ENCODE peak calls at places on chromosomes 6 and 20, in ten cellular contexts. One of them, this sample, is unnamed.

GRCh38 chr6:159788276-159788675 is 1.1 kb downstream of the TCP1 start:
- DNase-seq in psoas muscle: no peak
- DNase-seq in fibroblast of pulmonary artery: no peak
- DNase-seq in PC-9: no peak
- DNase-seq in HepG2: no peak
- DNase-seq in AG04450: no peak
- DNase-seq in A673: no peak
- DNase-seq in breast epithelium: no peak
- DNase-seq in H1: no peak
- DNase-seq in GM06990: no peak
- DNase-seq in this sample: no peak

GRCh38 chr6:53440331-53440730 is 91.6 kb upstream of the ELOVL5 start:
- DNase-seq in fibroblast of pulmonary artery: peak
- DNase-seq in AG04450: no peak
- DNase-seq in H1: no peak
- DNase-seq in GM06990: no peak
- DNase-seq in A673: no peak
- DNase-seq in psoas muscle: no peak
- DNase-seq in HepG2: no peak
- DNase-seq in breast epithelium: no peak
- DNase-seq in PC-9: no peak
- DNase-seq in this sample: no peak

GRCh38 chr6:132812756-132813172 is 1.6 kb upstream of the RPS12 start:
- DNase-seq in AG04450: no peak
- DNase-seq in fibroblast of pulmonary artery: no peak
- DNase-seq in psoas muscle: no peak
- DNase-seq in GM06990: no peak
- DNase-seq in HepG2: peak
- DNase-seq in PC-9: peak
- DNase-seq in breast epithelium: no peak
- DNase-seq in A673: no peak
- DNase-seq in H1: no peak
- DNase-seq in this sample: no peak

GRCh38 chr6:104956663-104957294 is at the start of gene LIN28B:
- DNase-seq in A673: peak
- DNase-seq in breast epithelium: no peak
- DNase-seq in AG04450: no peak
- DNase-seq in fibroblast of pulmonary artery: no peak
- DNase-seq in HepG2: peak
- DNase-seq in psoas muscle: no peak
- DNase-seq in H1: no peak
- DNase-seq in PC-9: no peak
- DNase-seq in GM06990: no peak
- DNase-seq in this sample: no peak

GRCh38 chr6:159451051-159451450 is 242.0 kb downstream of the SOD2 start:
- DNase-seq in psoas muscle: no peak
- DNase-seq in HepG2: no peak
- DNase-seq in A673: no peak
- DNase-seq in GM06990: no peak
- DNase-seq in breast epithelium: no peak
- DNase-seq in AG04450: peak
- DNase-seq in PC-9: no peak
- DNase-seq in H1: no peak
- DNase-seq in fibroblast of pulmonary artery: peak
- DNase-seq in this sample: peak

GRCh38 chr6:123316733-123317323 is 319.9 kb downstream of the TRDN start:
- DNase-seq in fibroblast of pulmonary artery: peak
- DNase-seq in AG04450: no peak
- DNase-seq in HepG2: peak
- DNase-seq in GM06990: peak
- DNase-seq in breast epithelium: no peak
- DNase-seq in A673: peak
- DNase-seq in PC-9: no peak
- DNase-seq in psoas muscle: no peak
- DNase-seq in H1: no peak
- DNase-seq in this sample: no peak

GRCh38 chr6:10425177-10425972 is 10.5 kb upstream of the TFAP2A start:
- DNase-seq in A673: no peak
- DNase-seq in breast epithelium: no peak
- DNase-seq in H1: no peak
- DNase-seq in GM06990: no peak
- DNase-seq in PC-9: no peak
- DNase-seq in HepG2: no peak
- DNase-seq in psoas muscle: no peak
- DNase-seq in fibroblast of pulmonary artery: no peak
- DNase-seq in AG04450: no peak
- DNase-seq in this sample: no peak

GRCh38 chr20:48776306-48776705 is 51.5 kb downstream of the PREX1 start:
- DNase-seq in GM06990: no peak
- DNase-seq in fibroblast of pulmonary artery: peak
- DNase-seq in A673: peak
- DNase-seq in psoas muscle: no peak
- DNase-seq in AG04450: no peak
- DNase-seq in H1: no peak
- DNase-seq in HepG2: no peak
- DNase-seq in breast epithelium: no peak
- DNase-seq in PC-9: no peak
- DNase-seq in this sample: peak

GRCh38 chr20:4916991-4917881 is 84.1 kb downstream of the SLC23A2 start:
- DNase-seq in fibroblast of pulmonary artery: peak
- DNase-seq in HepG2: no peak
- DNase-seq in psoas muscle: no peak
- DNase-seq in GM06990: no peak
- DNase-seq in H1: no peak
- DNase-seq in AG04450: no peak
- DNase-seq in A673: no peak
- DNase-seq in breast epithelium: no peak
- DNase-seq in PC-9: peak
- DNase-seq in this sample: no peak

GRCh38 chr20:25310268-25310920 is 62.5 kb downstream of the PYGB start:
- DNase-seq in H1: no peak
- DNase-seq in psoas muscle: no peak
- DNase-seq in PC-9: peak
- DNase-seq in breast epithelium: no peak
- DNase-seq in fibroblast of pulmonary artery: peak
- DNase-seq in A673: peak
- DNase-seq in HepG2: peak
- DNase-seq in GM06990: no peak
- DNase-seq in AG04450: peak
- DNase-seq in this sample: peak

GRCh38 chr6:133001040-133001570 is 186.7 kb downstream of the RPS12 start:
- DNase-seq in AG04450: no peak
- DNase-seq in H1: no peak
- DNase-seq in fibroblast of pulmonary artery: no peak
- DNase-seq in A673: no peak
- DNase-seq in HepG2: no peak
- DNase-seq in breast epithelium: no peak
- DNase-seq in PC-9: no peak
- DNase-seq in GM06990: no peak
- DNase-seq in psoas muscle: no peak
- DNase-seq in this sample: no peak

GRCh38 chr6:21802611-21802899 is 209.0 kb downstream of the SOX4 start:
- DNase-seq in breast epithelium: no peak
- DNase-seq in psoas muscle: no peak
- DNase-seq in fibroblast of pulmonary artery: no peak
- DNase-seq in A673: peak
- DNase-seq in H1: no peak
- DNase-seq in HepG2: no peak
- DNase-seq in GM06990: no peak
- DNase-seq in AG04450: no peak
- DNase-seq in PC-9: no peak
- DNase-seq in this sample: no peak

GRCh38 chr6:32829495-32829894 is 9.0 kb downstream of the TAP2 start:
- DNase-seq in H1: no peak
- DNase-seq in HepG2: no peak
- DNase-seq in AG04450: no peak
- DNase-seq in PC-9: no peak
- DNase-seq in psoas muscle: no peak
- DNase-seq in GM06990: no peak
- DNase-seq in breast epithelium: no peak
- DNase-seq in A673: no peak
- DNase-seq in fibroblast of pulmonary artery: no peak
- DNase-seq in this sample: no peak

GRCh38 chr6:32826996-32827395 is 10.2 kb upstream of the HLA-DOB start:
- DNase-seq in breast epithelium: no peak
- DNase-seq in A673: no peak
- DNase-seq in AG04450: no peak
- DNase-seq in H1: no peak
- DNase-seq in psoas muscle: no peak
- DNase-seq in GM06990: no peak
- DNase-seq in fibroblast of pulmonary artery: no peak
- DNase-seq in HepG2: no peak
- DNase-seq in PC-9: no peak
- DNase-seq in this sample: no peak

GRCh38 chr6:32830936-32831335 is 7.6 kb downstream of the TAP2 start:
- DNase-seq in A673: no peak
- DNase-seq in PC-9: no peak
- DNase-seq in AG04450: no peak
- DNase-seq in fibroblast of pulmonary artery: no peak
- DNase-seq in H1: no peak
- DNase-seq in breast epithelium: no peak
- DNase-seq in psoas muscle: no peak
- DNase-seq in HepG2: no peak
- DNase-seq in GM06990: no peak
- DNase-seq in this sample: no peak

GRCh38 chr6:32830017-32830416 is 8.5 kb downstream of the TAP2 start:
- DNase-seq in PC-9: no peak
- DNase-seq in GM06990: no peak
- DNase-seq in breast epithelium: no peak
- DNase-seq in fibroblast of pulmonary artery: no peak
- DNase-seq in HepG2: no peak
- DNase-seq in A673: no peak
- DNase-seq in AG04450: no peak
- DNase-seq in psoas muscle: no peak
- DNase-seq in H1: no peak
- DNase-seq in this sample: no peak

DNA sequence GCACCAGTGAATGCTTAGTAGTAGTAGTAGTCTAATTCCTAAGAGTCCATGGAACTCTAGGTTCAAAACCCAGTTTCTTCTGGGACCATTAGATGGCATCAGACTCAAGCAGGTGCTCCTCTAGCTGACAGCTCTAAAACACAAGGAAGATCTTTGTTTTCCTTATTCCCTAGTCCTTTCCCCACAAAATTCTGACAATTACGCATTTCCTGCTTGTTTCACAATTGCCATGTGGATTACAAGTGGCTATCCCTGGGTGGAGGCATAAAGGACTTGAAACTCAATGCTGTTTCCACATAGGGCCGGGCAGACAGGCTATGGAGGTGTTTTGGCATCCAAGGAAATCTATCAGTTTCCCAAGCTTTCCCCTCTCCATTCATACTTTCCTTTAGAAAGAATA is 9.2 kb upstream of the HLA-DOB start:
- DNase-seq in PC-9: no peak
- DNase-seq in A673: peak
- DNase-seq in psoas muscle: no peak
- DNase-seq in AG04450: no peak
- DNase-seq in HepG2: peak
- DNase-seq in GM06990: no peak
- DNase-seq in H1: no peak
- DNase-seq in fibroblast of pulmonary artery: peak
- DNase-seq in breast epithelium: no peak
- DNase-seq in this sample: no peak
- TF ChIP-seq CTCF in PC-9: peak
- TF ChIP-seq CTCF in A673: peak
- TF ChIP-seq CTCF in psoas muscle: peak
- TF ChIP-seq CTCF in AG04450: peak
- TF ChIP-seq CTCF in HepG2: peak
- TF ChIP-seq CTCF in GM06990: peak
- TF ChIP-seq CTCF in H1: peak
- TF ChIP-seq CTCF in fibroblast of pulmonary artery: peak
- TF ChIP-seq CTCF in breast epithelium: peak
- TF ChIP-seq CTCF in this sample: peak

DNA sequence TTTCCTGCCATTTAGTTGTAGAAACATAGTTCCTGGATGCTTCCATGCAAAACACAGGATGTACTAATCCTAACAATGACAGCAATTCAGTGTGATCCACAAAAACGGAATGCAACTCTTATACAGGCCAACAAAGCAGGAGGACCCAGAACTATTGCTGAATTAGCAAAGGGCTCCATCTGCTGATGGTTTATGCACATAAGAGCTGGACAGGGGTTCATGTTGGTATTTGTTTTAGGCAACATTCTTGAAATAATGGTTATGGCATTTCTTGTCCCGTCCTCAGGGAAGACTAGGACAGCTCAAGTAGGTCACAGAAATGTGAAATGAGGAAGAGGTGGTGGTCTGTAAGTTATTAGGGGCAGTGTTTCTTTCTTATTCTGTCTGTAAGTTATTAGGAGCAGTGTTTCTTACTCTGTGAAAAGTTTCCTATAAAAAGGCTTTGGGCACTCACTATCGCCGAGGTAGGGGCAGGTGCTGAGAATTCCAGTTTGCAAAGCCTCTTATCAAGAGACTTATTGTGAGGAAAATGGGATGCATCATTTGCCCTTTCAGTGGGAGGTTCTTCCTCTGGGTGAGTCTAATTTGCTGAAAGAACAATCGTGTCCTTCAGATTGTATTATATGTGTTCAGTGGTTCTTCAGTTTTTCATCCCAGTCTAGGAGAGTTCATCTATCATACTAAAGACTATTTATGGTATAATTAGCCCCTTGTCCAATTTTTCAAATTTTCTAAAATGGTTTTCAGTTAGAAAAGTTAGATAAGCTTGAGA is 171.1 kb downstream of the MCHR2 start:
- DNase-seq in A673: peak
- DNase-seq in GM06990: no peak
- DNase-seq in fibroblast of pulmonary artery: peak
- DNase-seq in HepG2: peak
- DNase-seq in H1: no peak
- DNase-seq in AG04450: peak
- DNase-seq in PC-9: peak
- DNase-seq in breast epithelium: no peak
- DNase-seq in psoas muscle: no peak
- DNase-seq in this sample: peak
- H3K4me3 ChIP-seq in A673: peak
- H3K4me3 ChIP-seq in GM06990: no peak
- H3K4me3 ChIP-seq in fibroblast of pulmonary artery: no peak
- H3K4me3 ChIP-seq in HepG2: no peak
- H3K4me3 ChIP-seq in H1: peak
- H3K4me3 ChIP-seq in AG04450: no peak
- H3K4me3 ChIP-seq in PC-9: peak
- H3K4me3 ChIP-seq in breast epithelium: no peak
- H3K4me3 ChIP-seq in psoas muscle: no peak
- H3K4me3 ChIP-seq in this sample: peak

GRCh38 chr6:52087498-52087999 is at the start of gene PKHD1:
- DNase-seq in H1: no peak
- DNase-seq in AG04450: no peak
- DNase-seq in HepG2: peak
- DNase-seq in PC-9: no peak
- DNase-seq in A673: peak
- DNase-seq in GM06990: no peak
- DNase-seq in breast epithelium: no peak
- DNase-seq in fibroblast of pulmonary artery: no peak
- DNase-seq in psoas muscle: no peak
- DNase-seq in this sample: no peak
- TF ChIP-seq CTCF in H1: peak
- TF ChIP-seq CTCF in AG04450: peak
- TF ChIP-seq CTCF in HepG2: peak
- TF ChIP-seq CTCF in PC-9: peak
- TF ChIP-seq CTCF in A673: peak
- TF ChIP-seq CTCF in GM06990: peak
- TF ChIP-seq CTCF in breast epithelium: no peak
- TF ChIP-seq CTCF in fibroblast of pulmonary artery: peak
- TF ChIP-seq CTCF in psoas muscle: peak
- TF ChIP-seq CTCF in this sample: peak

GRCh38 chr6:55578537-55579363 is at the start of gene HMGCLL1:
- DNase-seq in AG04450: no peak
- DNase-seq in PC-9: no peak
- DNase-seq in H1: peak
- DNase-seq in GM06990: peak
- DNase-seq in fibroblast of pulmonary artery: no peak
- DNase-seq in HepG2: no peak
- DNase-seq in breast epithelium: no peak
- DNase-seq in psoas muscle: peak
- DNase-seq in A673: peak
- DNase-seq in this sample: no peak
- H3K4me3 ChIP-seq in AG04450: peak
- H3K4me3 ChIP-seq in PC-9: no peak
- H3K4me3 ChIP-seq in H1: peak
- H3K4me3 ChIP-seq in GM06990: no peak
- H3K4me3 ChIP-seq in fibroblast of pulmonary artery: no peak
- H3K4me3 ChIP-seq in HepG2: no peak
- H3K4me3 ChIP-seq in breast epithelium: peak
- H3K4me3 ChIP-seq in psoas muscle: peak
- H3K4me3 ChIP-seq in A673: peak
- H3K4me3 ChIP-seq in this sample: no peak